ENCODE peak calls at places on chromosome 7, in nine cellular contexts. A is suprapubic skin; G is astrocyte of the spinal cord; I is IMR-90; B is lung; V is CD8-positive, alpha-beta T cell; W is PC-3; D is body of pancreas; U is Panc1. L is an unnamed sample.

GRCh38 chr7:104779888-104780287 is 234.1 kb upstream of the KMT2E start:
- DNase-seq in A (no peak), G (no peak), I (no peak), B (no peak), V (no peak), W (no peak), D (no peak), U (no peak), L (no peak)

GRCh38 chr7:50449501-50449880 is 659 bp downstream of the FIGNL1 start:
- DNase-seq in A (no peak), G (no peak), I (no peak), B (no peak), V (no peak), W (no peak), D (no peak), U (no peak), L (peak; percentile 6)

GRCh38 chr7:46145412-46145811 is 224.3 kb upstream of the IGFBP3 start:
- DNase-seq in A (no peak), G (peak; percentile 97), I (peak; percentile 99), B (no peak), V (no peak), W (peak; percentile 77), D (peak; percentile 70), U (peak; percentile 47), L (peak; percentile 99)

GRCh38 chr7:12979181-12979580 is 291.7 kb downstream of the ARL4A start:
- DNase-seq in A (no peak), G (no peak), I (no peak), B (no peak), V (no peak), W (no peak), D (no peak), U (no peak), L (no peak)

GRCh38 chr7:119900996-119901395 is 372.0 kb upstream of the KCND2 start:
- DNase-seq in A (no peak), G (no peak), I (no peak), B (no peak), V (no peak), W (no peak), D (no peak), U (no peak), L (no peak)

GRCh38 chr7:12783421-12783820 is 96.0 kb downstream of the ARL4A start:
- DNase-seq in A (no peak), G (peak; percentile 40), I (no peak), B (no peak), V (no peak), W (no peak), D (no peak), U (no peak), L (peak; percentile 42)

GRCh38 chr7:25950488-25951413 is 201.2 kb upstream of the NFE2L3 start:
- DNase-seq in A (peak; percentile 95), G (peak; percentile 46), I (peak; percentile 4), B (peak; percentile 95), V (peak; percentile 79), W (peak; percentile 67), D (peak; percentile 98), U (no peak), L (no peak)

GRCh38 chr7:144824360-144824759 is 11.5 kb downstream of the TPK1 start:
- DNase-seq in A (no peak), G (peak; percentile 81), I (peak; percentile 36), B (no peak), V (no peak), W (peak; percentile 82), D (no peak), U (peak; percentile 61), L (peak; percentile 58)

DNA sequence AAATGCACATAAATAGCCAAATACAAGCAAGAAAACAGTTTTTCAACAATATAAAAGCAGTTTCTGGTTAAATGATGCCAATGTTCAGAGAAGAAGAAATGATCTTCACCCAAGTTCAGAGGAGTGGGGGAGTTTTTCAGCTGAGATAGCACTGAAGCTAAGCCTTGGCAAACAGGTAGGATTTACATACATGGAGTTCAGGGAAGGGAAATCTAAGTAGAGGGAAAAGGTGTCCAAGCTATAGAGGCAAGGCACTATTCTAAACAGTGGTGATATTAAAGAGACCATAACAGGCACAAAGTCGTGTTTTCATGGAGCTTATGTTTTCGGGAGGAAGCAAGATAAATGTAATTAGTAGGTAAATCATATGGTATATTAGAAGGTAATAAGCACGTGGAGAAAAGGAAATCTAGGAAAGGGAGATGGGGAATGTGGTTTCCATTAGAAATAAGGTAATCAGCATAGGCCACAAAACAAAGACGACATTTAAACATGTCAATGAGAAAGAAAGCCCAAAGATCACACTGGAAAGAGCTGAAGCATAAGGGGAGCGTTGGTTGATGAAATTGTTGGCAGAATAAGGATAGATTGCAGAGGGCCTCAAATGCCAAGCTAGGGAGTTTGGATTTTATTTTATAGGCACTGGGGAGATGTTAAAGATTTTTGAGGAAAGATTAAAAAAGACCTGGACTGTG is 704.3 kb downstream of the MAGI2 start:
- DNase-seq in A (no peak), G (no peak), I (no peak), B (no peak), V (no peak), W (no peak), D (no peak), U (no peak), L (no peak)
- TF ChIP-seq CTCF in A (no peak), G (no peak), I (no peak), B (no peak), V (no peak), W (no peak), D (no peak), U (no peak), L (no peak)

GRCh38 chr7:106863216-106863997 is 1.7 kb upstream of the PIK3CG start:
- DNase-seq in A (no peak), G (no peak), I (no peak), B (no peak), V (no peak), W (no peak), D (no peak), U (no peak), L (no peak)

GRCh38 chr7:106866298-106867281 is 1.5 kb downstream of the PIK3CG start:
- DNase-seq in A (no peak), G (no peak), I (no peak), B (no peak), V (no peak), W (no peak), D (no peak), U (no peak), L (no peak)

GRCh38 chr7:106867641-106868351 is 2.7 kb downstream of the PIK3CG start:
- DNase-seq in A (no peak), G (no peak), I (no peak), B (no peak), V (no peak), W (no peak), D (no peak), U (no peak), L (no peak)

GRCh38 chr7:106864298-106865081 is 592 bp upstream of the PIK3CG start:
- DNase-seq in A (no peak), G (no peak), I (no peak), B (no peak), V (no peak), W (no peak), D (no peak), U (no peak), L (no peak)

GRCh38 chr7:106865130-106866115 is at the start of gene PIK3CG:
- DNase-seq in A (no peak), G (no peak), I (no peak), B (no peak), V (no peak), W (no peak), D (no peak), U (no peak), L (no peak)
- H3K4me3 ChIP-seq in A (peak within 1 kb of the TSS; percentile 40), G (no peak within 1 kb of the TSS), I (no peak within 1 kb of the TSS), B (no peak within 1 kb of the TSS), V (peak within 1 kb of the TSS; percentile 69), W (no peak within 1 kb of the TSS), D (no peak within 1 kb of the TSS), U (no peak within 1 kb of the TSS), L (no peak within 1 kb of the TSS)

GRCh38 chr7:3196629-3197028 is 104.4 kb upstream of the SDK1 start:
- DNase-seq in A (no peak), G (no peak), I (no peak), B (no peak), V (no peak), W (no peak), D (no peak), U (no peak), L (no peak)

GRCh38 chr7:3193721-3194120 is 107.3 kb upstream of the SDK1 start:
- DNase-seq in A (no peak), G (no peak), I (no peak), B (no peak), V (no peak), W (no peak), D (no peak), U (no peak), L (no peak)

GRCh38 chr7:3195160-3195559 is 105.9 kb upstream of the SDK1 start:
- DNase-seq in A (no peak), G (no peak), I (no peak), B (no peak), V (no peak), W (no peak), D (no peak), U (no peak), L (no peak)

GRCh38 chr7:3197567-3198212 is 103.4 kb upstream of the SDK1 start:
- DNase-seq in A (no peak), G (no peak), I (no peak), B (no peak), V (no peak), W (no peak), D (no peak), U (no peak), L (no peak)

DNA sequence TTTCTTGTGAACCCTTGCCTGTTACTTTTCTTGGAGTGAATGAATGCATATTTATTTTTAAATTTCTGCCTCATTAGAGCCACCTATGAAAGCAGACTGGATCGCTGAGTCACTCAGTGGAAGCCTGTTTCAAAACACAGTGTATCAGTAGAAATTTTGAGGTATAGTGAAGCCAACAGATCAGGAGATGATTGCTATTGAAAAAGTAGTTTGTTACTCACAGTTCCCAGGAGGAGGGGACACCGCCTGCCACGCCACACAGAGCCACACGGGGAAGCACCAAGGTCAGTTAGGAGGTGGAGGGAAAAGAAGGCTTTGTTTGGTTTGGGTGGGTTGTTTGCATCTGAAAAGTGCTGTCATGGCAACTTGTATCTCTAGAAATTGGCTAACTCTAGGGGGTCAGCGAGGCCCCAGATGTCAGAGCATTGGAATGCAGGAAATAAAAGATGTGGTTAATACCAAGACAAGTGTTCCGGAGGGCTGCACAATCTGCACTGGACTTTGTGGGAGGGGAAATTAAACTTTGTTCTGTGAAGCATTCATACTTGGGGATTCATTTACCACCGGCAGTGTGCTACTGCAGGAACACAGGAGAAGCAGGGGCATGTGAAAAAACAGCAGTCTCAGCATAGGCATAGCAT is 106.4 kb upstream of the SDK1 start:
- DNase-seq in A (no peak), G (peak; percentile 98), I (peak; percentile 89), B (peak; percentile 38), V (no peak), W (peak; percentile 60), D (peak; percentile 79), U (no peak), L (peak; percentile 96)
- TF ChIP-seq CTCF in A (no peak), G (peak; percentile 47), I (peak; percentile 1), B (no peak), V (no peak), W (no peak), D (peak; percentile 75), U (no peak), L (peak; percentile 58)

GRCh38 chr7:117759950-117760640 is 113.1 kb downstream of the CTTNBP2 start:
- DNase-seq in A (no peak), G (peak; percentile 10), I (peak; percentile 88), B (no peak), V (no peak), W (no peak), D (no peak), U (no peak), L (no peak)

GRCh38 chr7:117762055-117762454 is 111.2 kb downstream of the CTTNBP2 start:
- DNase-seq in A (no peak), G (no peak), I (no peak), B (no peak), V (no peak), W (no peak), D (no peak), U (no peak), L (no peak)

GRCh38 chr7:117769085-117769484 is 104.2 kb downstream of the CTTNBP2 start:
- DNase-seq in A (no peak), G (no peak), I (no peak), B (no peak), V (no peak), W (no peak), D (no peak), U (no peak), L (no peak)

GRCh38 chr7:117766915-117767314 is 106.3 kb downstream of the CTTNBP2 start:
- DNase-seq in A (no peak), G (no peak), I (no peak), B (no peak), V (no peak), W (no peak), D (no peak), U (no peak), L (no peak)

DNA sequence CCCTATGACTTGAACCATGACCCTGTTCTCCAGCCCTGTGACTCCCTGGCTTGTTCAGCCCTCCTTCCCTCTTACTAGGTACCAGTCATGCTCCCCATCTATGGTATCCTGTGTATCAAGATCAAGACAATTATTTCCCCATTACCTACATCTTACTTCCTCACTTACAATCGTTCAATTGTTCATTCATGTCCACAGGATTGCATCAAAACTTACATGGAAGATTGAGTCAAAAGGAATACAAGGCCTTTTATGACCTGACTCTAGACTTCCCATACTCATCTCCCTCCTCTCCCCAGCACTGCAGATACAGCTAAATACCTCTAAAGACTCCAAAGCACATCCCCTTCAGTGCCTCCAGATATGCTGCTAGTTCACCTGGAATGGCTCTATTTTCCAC is 109.2 kb downstream of the CTTNBP2 start:
- DNase-seq in A (no peak), G (no peak), I (no peak), B (no peak), V (no peak), W (no peak), D (no peak), U (no peak), L (no peak)
- H3K4me3 ChIP-seq in A (no peak overlapping the region), G (no peak overlapping the region), I (no peak overlapping the region), B (no peak overlapping the region), V (no peak overlapping the region), W (no peak overlapping the region), D (no peak overlapping the region), U (no peak overlapping the region), L (no peak overlapping the region)